ENCODE peak calls at places on chromosomes 12 and 14, in seven cellular contexts. M, F, L, G, W, Z and R are unnamed samples. For H3K27me3 and H3K4me1, the result is how much of the 10 kb centered on the place peaks cover.

GRCh38 chr14:100019156-100019882 is 45.9 kb upstream of the EVL start:
- DNase-seq in W (no peak), M (no peak), G (peak), Z (peak), F (no peak), L (no peak), R (no peak)

GRCh38 chr12:68565391-68565903 is 45.3 kb upstream of the RAP1B start:
- DNase-seq in Z (peak), W (peak), G (no peak), L (no peak), F (no peak), M (no peak), R (no peak)

GRCh38 chr14:73633115-73633514 is 11.7 kb upstream of the DNAL1 start:
- DNase-seq in Z (no peak), W (no peak), G (no peak), M (no peak), F (no peak), L (no peak), R (peak)

GRCh38 chr12:105740970-105741725 is 397.6 kb downstream of the NUAK1 start:
- DNase-seq in G (no peak), L (peak), F (no peak), W (no peak), Z (peak), M (peak), R (no peak)

GRCh38 chr14:60249321-60250251 is 565 bp downstream of the PPM1A start:
- DNase-seq in M (peak), W (peak), G (peak), L (peak), Z (peak), F (peak), R (peak)

GRCh38 chr14:74846968-74847549 is 28.9 kb downstream of the PROX2 start:
- DNase-seq in Z (peak), W (peak), L (no peak), G (no peak), F (no peak), M (no peak), R (no peak)

GRCh38 chr12:90229771-90230170 is 521.1 kb upstream of the ATP2B1 start:
- DNase-seq in W (no peak), F (peak), M (no peak), G (peak), L (no peak), Z (no peak), R (no peak)

GRCh38 chr14:99517643-99518381 is 36.6 kb downstream of the CCNK start:
- DNase-seq in W (no peak), F (peak), M (peak), G (no peak), L (peak), Z (no peak), R (peak)

GRCh38 chr12:56103823-56104108 is 593 bp upstream of the PA2G4 start:
- DNase-seq in L (no peak), W (no peak), F (no peak), Z (no peak), G (no peak), M (no peak), R (no peak)

GRCh38 chr14:89015016-89015415 is 190.6 kb downstream of the TTC8 start:
- DNase-seq in G (no peak), M (no peak), Z (peak), F (no peak), W (no peak), L (no peak), R (no peak)

GRCh38 chr14:94100847-94101246 is 9.7 kb upstream of the IFI27 start:
- DNase-seq in Z (peak), F (no peak), L (no peak), W (peak), M (no peak), G (no peak), R (no peak)

GRCh38 chr12:32248594-32249140 is 142.0 kb downstream of the BICD1 start:
- DNase-seq in M (no peak), W (peak), G (no peak), L (no peak), Z (no peak), F (no peak), R (no peak)

DNA sequence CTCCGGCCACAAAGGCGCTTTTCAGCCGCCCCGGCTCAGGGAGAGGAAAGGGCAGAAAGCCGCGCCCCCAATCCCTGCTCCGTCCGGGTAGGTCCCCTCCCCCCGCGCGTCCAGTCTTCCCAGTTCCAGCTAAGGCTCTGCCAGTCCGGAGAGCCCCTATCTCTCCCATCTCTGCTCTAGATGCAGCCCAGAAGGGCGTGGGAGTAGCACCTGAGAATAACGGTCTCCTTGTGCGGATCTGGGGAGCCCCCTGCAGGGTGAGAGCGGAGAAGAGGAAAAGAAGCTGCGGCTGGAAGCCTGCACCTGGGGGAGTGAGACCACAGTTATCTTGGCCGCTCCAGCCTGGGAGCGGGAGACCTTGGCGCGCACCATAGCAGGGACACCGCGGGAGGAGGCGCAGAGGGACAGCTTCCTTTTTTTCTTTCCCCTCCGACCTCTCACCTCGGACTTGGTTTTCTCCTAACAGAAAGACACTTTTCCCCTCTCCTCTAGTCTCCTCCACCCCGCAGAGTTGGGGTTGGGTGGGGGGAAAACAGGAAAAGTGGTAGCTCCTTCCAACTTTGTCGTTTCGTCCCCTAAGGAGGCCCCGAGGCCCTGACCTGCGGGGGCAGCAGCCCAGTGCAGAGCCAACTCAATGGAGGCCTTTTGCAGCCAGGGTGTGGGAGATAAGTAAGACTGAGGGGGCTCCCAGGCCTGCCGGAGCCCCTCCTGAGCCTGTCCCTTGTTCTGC is 2.4 kb downstream of the DHH start:
- DNase-seq in M (no peak), Z (no peak), F (peak), L (peak), G (peak), W (peak), R (no peak)
- H3K27me3 ChIP-seq in M (half or more), Z (under half), F (half or more), L (under half), G (half or more), W (under half), R (half or more)

DNA sequence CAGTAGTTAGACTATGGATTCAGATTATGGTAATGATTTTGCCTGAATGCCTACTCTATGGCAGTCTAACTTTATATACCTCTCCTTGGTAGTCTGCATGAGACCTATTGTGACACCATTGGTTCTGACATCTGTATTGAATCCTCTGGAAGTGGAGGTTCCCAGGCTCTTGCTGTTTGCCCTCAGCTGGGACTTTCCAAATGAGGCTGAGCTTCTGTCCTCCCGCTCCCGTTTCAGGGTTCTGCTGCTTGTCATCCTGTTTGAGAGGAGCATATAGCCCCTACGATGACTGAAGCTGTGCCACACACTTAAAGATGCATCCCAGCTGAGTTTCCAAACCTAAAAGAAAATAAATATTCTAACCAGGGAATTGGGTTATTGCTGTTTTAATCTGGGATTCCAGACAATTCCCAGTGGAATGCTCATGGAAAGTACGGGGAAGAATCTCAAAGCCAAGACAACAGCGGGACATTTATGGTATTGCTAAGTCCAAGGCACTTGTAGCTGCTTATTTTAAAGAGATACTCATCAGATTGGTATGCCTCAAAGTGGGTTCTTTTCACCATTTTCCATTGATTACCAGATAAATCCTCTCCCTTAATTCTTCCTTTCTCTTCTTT is 105.9 kb downstream of the ETV6 start:
- DNase-seq in W (no peak), M (no peak), G (no peak), F (no peak), L (no peak), Z (no peak), R (no peak)
- H3K4me1 ChIP-seq in W (under half), M (half or more), G (under half), F (under half), L (under half), Z (under half), R (under half)

GRCh38 chr12:124304314-124304790 is 9.5 kb downstream of the RFLNA start:
- DNase-seq in Z (no peak), G (no peak), F (no peak), W (no peak), M (no peak), L (no peak), R (peak)

GRCh38 chr12:124303579-124304313 is 8.9 kb downstream of the RFLNA start:
- DNase-seq in W (no peak), Z (no peak), F (no peak), G (no peak), M (no peak), L (peak), R (peak)

GRCh38 chr12:124301084-124301654 is 6.3 kb downstream of the RFLNA start:
- DNase-seq in W (no peak), F (no peak), Z (no peak), M (no peak), L (peak), G (no peak), R (no peak)

GRCh38 chr12:124302807-124303578 is 8.1 kb downstream of the RFLNA start:
- DNase-seq in F (no peak), W (no peak), L (peak), Z (no peak), M (no peak), G (no peak), R (peak)

DNA sequence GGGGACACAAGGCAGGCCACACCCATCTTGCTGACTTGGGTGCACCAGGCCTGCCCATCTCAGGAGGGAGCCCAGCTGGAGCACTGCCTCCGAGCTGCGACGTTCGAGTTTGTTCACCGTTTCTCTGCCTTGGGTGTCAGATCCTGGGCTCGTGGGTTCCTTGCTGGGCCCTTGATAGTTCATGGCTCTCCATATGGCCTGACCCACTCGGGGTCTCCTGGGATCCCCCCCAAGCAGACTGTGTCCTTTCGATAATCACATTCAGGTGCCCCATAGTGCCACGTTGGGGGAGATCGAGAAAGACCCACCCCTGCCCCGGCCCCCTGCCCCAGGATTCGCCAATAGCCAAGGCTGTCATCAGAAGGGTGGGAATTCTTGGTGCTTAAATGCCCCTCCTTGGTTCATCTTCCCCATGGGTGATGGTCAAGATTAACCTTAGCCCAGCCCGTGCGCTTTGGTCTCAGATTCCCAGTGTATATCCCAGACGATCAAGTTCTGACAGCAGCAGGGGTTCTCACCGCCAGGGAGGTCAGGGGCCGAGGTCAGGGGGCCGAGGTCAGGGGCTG is 7.4 kb downstream of the RFLNA start:
- DNase-seq in L (peak), G (no peak), Z (no peak), M (no peak), F (no peak), W (no peak), R (no peak)
- H3K27me3 ChIP-seq in L (under half), G (under half), Z (under half), M (under half), F (under half), W (under half), R (under half)

DNA sequence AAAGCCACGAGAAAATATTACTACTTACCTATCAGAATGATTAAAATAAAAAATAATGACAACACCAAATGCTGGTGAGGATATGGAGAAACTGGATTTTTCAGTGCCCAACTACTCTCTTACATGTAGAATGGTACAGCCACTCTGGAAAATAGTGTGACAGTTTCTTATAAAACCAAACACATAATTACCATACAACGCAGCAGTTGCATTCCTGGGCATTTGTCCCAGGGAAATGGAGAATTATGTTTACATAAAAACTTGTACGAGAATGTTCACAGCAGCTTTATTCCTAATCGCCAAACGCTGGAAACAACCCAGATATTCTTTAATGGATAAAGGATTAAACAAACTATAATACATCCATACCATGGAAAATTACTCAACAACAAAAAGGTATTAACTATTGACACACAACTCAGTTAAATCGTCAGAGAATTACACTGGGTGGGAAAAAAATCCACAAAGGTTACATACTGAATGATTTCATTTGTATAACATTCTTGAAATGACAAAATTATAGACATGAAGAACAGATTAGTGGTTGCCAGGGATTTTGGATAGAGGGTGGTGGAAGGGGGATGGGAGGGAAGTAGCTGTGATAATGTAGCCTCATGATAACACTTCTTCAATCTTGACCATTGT is 35.4 kb downstream of the TAOK3 start:
- DNase-seq in Z (peak), W (no peak), L (no peak), M (no peak), F (no peak), G (no peak), R (no peak)
- H3K4me1 ChIP-seq in Z (under half), W (under half), L (under half), M (under half), F (under half), G (under half), R (under half)

GRCh38 chr12:48527891-48528670 is 2.6 kb downstream of the OR8S1 start:
- DNase-seq in W (no peak), F (no peak), M (no peak), Z (no peak), G (no peak), L (no peak), R (no peak)
- H3K27me3 ChIP-seq in W (under half), F (under half), M (under half), Z (under half), G (under half), L (under half), R (under half)

GRCh38 chr14:69666112-69666511 is 54.7 kb downstream of the SUSD6 start:
- DNase-seq in G (no peak), Z (no peak), W (no peak), M (no peak), F (no peak), L (no peak), R (no peak)
- H3K4me1 ChIP-seq in G (under half), Z (under half), W (under half), M (half or more), F (under half), L (under half), R (half or more)

DNA sequence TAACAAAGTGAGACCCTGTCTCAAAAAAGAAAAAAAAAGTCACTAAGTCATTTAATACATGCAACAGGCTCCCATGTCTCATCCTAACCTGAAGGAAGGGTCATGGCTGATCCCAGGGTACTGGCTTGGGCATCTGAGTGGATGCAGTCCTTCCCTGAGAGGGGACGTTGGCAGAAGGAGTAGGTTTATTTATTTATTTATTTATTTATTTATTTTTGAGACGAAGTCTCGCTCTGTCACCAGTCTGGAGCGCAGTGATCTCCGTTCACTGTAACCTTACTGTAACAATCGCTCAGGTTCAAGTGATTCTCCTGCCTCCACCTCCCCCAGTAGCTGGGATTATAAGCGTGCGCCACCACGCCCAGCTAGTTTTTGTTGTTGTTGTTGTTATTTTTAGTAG is 7.2 kb upstream of the CALCOCO1 start:
- DNase-seq in G (no peak), L (no peak), M (no peak), W (no peak), Z (no peak), F (no peak), R (no peak)
- H3K27me3 ChIP-seq in G (half or more), L (under half), M (under half), W (under half), Z (under half), F (under half), R (under half)

GRCh38 chr12:108689314-108690190 is 41.8 kb downstream of the CORO1C start:
- DNase-seq in L (peak), Z (peak), M (peak), G (no peak), F (no peak), W (no peak), R (peak)

GRCh38 chr12:108690799-108691153 is 40.5 kb downstream of the CORO1C start:
- DNase-seq in G (no peak), W (no peak), F (no peak), L (no peak), Z (no peak), M (no peak), R (no peak)

GRCh38 chr12:108691995-108692808 is 39.1 kb downstream of the CORO1C start:
- DNase-seq in F (no peak), M (no peak), Z (no peak), W (no peak), G (peak), L (no peak), R (peak)

GRCh38 chr12:108691154-108691994 is 39.9 kb downstream of the CORO1C start:
- DNase-seq in W (peak), L (peak), G (peak), M (peak), Z (peak), F (peak), R (peak)

DNA sequence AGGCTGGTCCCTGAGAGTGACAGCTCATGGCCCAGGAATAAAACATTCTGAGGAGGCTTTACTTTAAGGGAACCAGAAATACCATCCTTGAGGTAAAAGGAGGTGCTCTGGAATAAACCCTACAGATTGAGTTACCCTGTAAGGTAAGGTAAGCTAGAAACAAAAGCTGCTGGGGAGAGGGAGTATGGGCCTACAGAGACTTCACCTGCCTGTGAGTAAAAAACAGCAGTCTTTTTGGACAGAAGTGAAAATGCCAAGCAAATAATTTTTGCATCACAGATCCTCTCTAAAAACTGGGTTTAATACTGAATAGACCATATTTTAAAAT is 41.2 kb downstream of the CORO1C start:
- DNase-seq in L (no peak), W (no peak), M (no peak), G (no peak), F (no peak), Z (no peak), R (no peak)
- H3K4me1 ChIP-seq in L (under half), W (half or more), M (half or more), G (under half), F (under half), Z (half or more), R (half or more)

GRCh38 chr12:5944053-5944452 is 1.0 kb downstream of the ANO2 start:
- DNase-seq in M (no peak), F (no peak), G (no peak), W (no peak), L (no peak), Z (no peak), R (no peak)

GRCh38 chr12:5944688-5945070 is 380 bp downstream of the ANO2 start:
- DNase-seq in L (no peak), G (peak), Z (no peak), W (no peak), F (no peak), M (no peak), R (no peak)

GRCh38 chr12:5946388-5946787 is 1.3 kb upstream of the ANO2 start:
- DNase-seq in L (no peak), F (no peak), M (no peak), Z (no peak), G (no peak), W (no peak), R (no peak)

GRCh38 chr12:5945071-5946008 is at the start of gene ANO2:
- DNase-seq in F (peak), L (no peak), G (peak), W (no peak), M (no peak), Z (no peak), R (no peak)

GRCh38 chr12:5941907-5942306 is 3.2 kb downstream of the ANO2 start:
- DNase-seq in F (no peak), W (no peak), Z (no peak), G (no peak), L (no peak), M (no peak), R (no peak)
- H3K27me3 ChIP-seq in F (under half), W (under half), Z (under half), G (under half), L (under half), M (under half), R (under half)

GRCh38 chr12:124496584-124496983 is 70.8 kb downstream of the NCOR2 start:
- DNase-seq in L (no peak), W (no peak), G (no peak), F (no peak), Z (no peak), M (no peak), R (no peak)
- H3K4me1 ChIP-seq in L (under half), W (half or more), G (under half), F (under half), Z (under half), M (half or more), R (half or more)